ENCODE peak calls at places on chromosomes 1 and 21, in six cellular contexts. G is HT-29; H is GF-D8; U is stimulated activated CD4-positive, alpha-beta T cell treated with anti-CD3 and anti-CD28 coated beads, Interleukin-4, amount 100 ng/mL, for 48 hours; F is C1 segment of cervical spinal cord; O is iPS-NIHi11. V is an unnamed sample.

GRCh38 chr21:17537299-17537698 is 24.5 kb downstream of the CXADR start:
- DNase-seq in F (no peak), O (no peak), U (no peak), H (no peak), G (peak; percentile 38), V (no peak)

GRCh38 chr1:241627453-241628329 is 12.5 kb downstream of the CHML start:
- DNase-seq in G (peak; percentile 73), F (no peak), H (no peak), O (peak; percentile 26), U (peak; percentile 25), V (peak; percentile 49)

GRCh38 chr1:51622455-51622913 is 5.6 kb downstream of the OSBPL9 start:
- DNase-seq in O (peak; percentile 44), G (peak; percentile 79), U (no peak), H (peak; percentile 43), F (no peak), V (no peak)

GRCh38 chr1:20100632-20101355 is 18.5 kb downstream of the PLA2G2D start:
- DNase-seq in G (peak; percentile 80), F (no peak), H (no peak), O (peak; percentile 79), U (peak; percentile 7), V (peak; percentile 3)

GRCh38 chr1:55420021-55420420 is 204.9 kb upstream of the USP24 start:
- DNase-seq in U (no peak), F (no peak), G (no peak), O (no peak), H (no peak), V (no peak)

GRCh38 chr1:114695430-114696093 is at the start of gene AMPD1:
- DNase-seq in H (no peak), O (no peak), G (no peak), U (no peak), F (no peak), V (no peak)

GRCh38 chr21:45630876-45631275 is 12.6 kb upstream of the PCBP3 start:
- DNase-seq in H (no peak), O (no peak), F (no peak), U (no peak), G (no peak), V (no peak)

GRCh38 chr1:61606448-61607312 is 118.3 kb downstream of the TM2D1 start:
- DNase-seq in G (no peak), H (no peak), U (no peak), O (no peak), F (peak; percentile 4), V (no peak)

GRCh38 chr1:2523191-2523890 is 3.1 kb downstream of the PANK4 start:
- DNase-seq in G (no peak), U (no peak), O (no peak), F (no peak), H (no peak), V (no peak)

GRCh38 chr21:37093977-37094376 is 20.9 kb downstream of the TTC3 start:
- DNase-seq in O (no peak), G (no peak), U (no peak), H (no peak), F (no peak), V (no peak)

GRCh38 chr1:160672789-160673695 is 26.2 kb upstream of the SLAMF1 start:
- DNase-seq in G (no peak), F (no peak), O (no peak), U (no peak), H (no peak), V (peak; percentile 30)

GRCh38 chr1:44828841-44829440 is 14.1 kb downstream of the PTCH2 start:
- DNase-seq in G (no peak), O (no peak), H (no peak), F (no peak), U (no peak), V (no peak)

GRCh38 chr21:39314155-39315027 is 959 bp upstream of the BRWD1 start:
- DNase-seq in H (peak; percentile 50), U (peak; percentile 32), F (peak; percentile 66), G (peak; percentile 45), O (peak; percentile 71), V (peak; percentile 3)

GRCh38 chr21:16554522-16554921 is 824.7 kb downstream of the USP25 start:
- DNase-seq in G (no peak), O (no peak), H (no peak), F (no peak), U (no peak), V (no peak)

GRCh38 chr1:166089804-166090203 is 77.0 kb downstream of the FAM78B start:
- DNase-seq in O (no peak), U (no peak), F (peak; percentile 18), H (no peak), G (no peak), V (no peak)

GRCh38 chr21:33121715-33122475 is 52.0 kb downstream of the OLIG1 start:
- DNase-seq in G (peak; percentile 15), O (peak; percentile 84), H (no peak), U (no peak), F (no peak), V (no peak)

GRCh38 chr1:187157552-187157951 is 328.8 kb downstream of the PLA2G4A start:
- DNase-seq in H (no peak), F (no peak), G (no peak), O (no peak), U (no peak), V (no peak)

GRCh38 chr1:54477153-54477561 is 70.9 kb upstream of the ACOT11 start:
- DNase-seq in G (no peak), O (no peak), U (no peak), H (no peak), F (no peak), V (no peak)

GRCh38 chr1:59125711-59126320 is 171.1 kb upstream of the FGGY start:
- DNase-seq in H (no peak), G (no peak), U (no peak), F (no peak), O (no peak), V (no peak)

GRCh38 chr1:248404024-248404423 is 1.2 kb downstream of the OR2T1 start:
- DNase-seq in U (no peak), O (peak; percentile 9), G (peak; percentile 11), F (no peak), H (no peak), V (peak; percentile 17)

GRCh38 chr1:21651214-21652042 is 17.7 kb downstream of the RAP1GAP start:
- DNase-seq in O (peak; percentile 92), H (no peak), F (no peak), G (no peak), U (peak; percentile 29), V (peak; percentile 48)

GRCh38 chr1:22332795-22333499 is 118.7 kb upstream of the ZBTB40 start:
- DNase-seq in G (no peak), H (no peak), O (no peak), F (no peak), U (no peak), V (no peak)

GRCh38 chr1:164380893-164381292 is 178.1 kb upstream of the PBX1 start:
- DNase-seq in G (no peak), U (no peak), O (peak; percentile 10), H (no peak), F (no peak), V (no peak)

GRCh38 chr1:98325646-98326441 is 335.7 kb upstream of the SNX7 start:
- DNase-seq in F (no peak), G (peak; percentile 34), O (no peak), H (no peak), U (no peak), V (no peak)

GRCh38 chr1:9326596-9326995 is 33.9 kb downstream of the SPSB1 start:
- DNase-seq in U (no peak), O (no peak), H (no peak), G (no peak), F (no peak), V (no peak)

GRCh38 chr1:20153000-20153418 is 13.9 kb downstream of the PLA2G2F start:
- DNase-seq in U (no peak), F (peak; percentile 19), G (no peak), H (no peak), O (peak; percentile 56), V (no peak)

GRCh38 chr1:21724570-21724969 is 55.4 kb upstream of the RAP1GAP start:
- DNase-seq in O (no peak), H (no peak), G (no peak), U (no peak), F (no peak), V (no peak)

GRCh38 chr1:121538943-121539575 is 354.3 kb downstream of the SRGAP2C start:
- DNase-seq in U (no peak), O (no peak), G (no peak), F (no peak), H (no peak), V (no peak)

GRCh38 chr1:58575831-58576726 is 973 bp downstream of the TACSTD2 start:
- DNase-seq in U (no peak), O (no peak), H (no peak), F (no peak), G (peak; percentile 57), V (no peak)

GRCh38 chr1:235366286-235366685 is 941 bp upstream of the TBCE start:
- DNase-seq in G (no peak), H (no peak), F (no peak), O (no peak), U (peak; percentile 24), V (no peak)

V was measured in central memory CD4-positive, alpha-beta T cell.